ENCODE peak calls at places on chromosome 1, in six cellular contexts. One of them, this sample, is unnamed.

GRCh38 chr1:20830378-20830777 is 43.3 kb upstream of the HP1BP3 start:
- DNase-seq in adrenal gland: no peak
- DNase-seq in IMR-90: no peak
- DNase-seq in A549: no peak
- DNase-seq in lower leg skin: no peak
- DNase-seq in uterus: no peak
- DNase-seq in this sample: no peak

GRCh38 chr1:118902299-118903270 is 85.6 kb downstream of the TBX15 start:
- DNase-seq in adrenal gland: no peak
- DNase-seq in IMR-90: no peak
- DNase-seq in A549: no peak
- DNase-seq in lower leg skin: no peak
- DNase-seq in uterus: no peak
- DNase-seq in this sample: no peak

GRCh38 chr1:3788756-3789420 is 7.4 kb downstream of the LRRC47 start:
- DNase-seq in adrenal gland: no peak
- DNase-seq in IMR-90: no peak
- DNase-seq in A549: no peak
- DNase-seq in lower leg skin: no peak
- DNase-seq in uterus: no peak
- DNase-seq in this sample: no peak

GRCh38 chr1:111988743-111989453 is 570 bp downstream of the KCND3 start:
- DNase-seq in adrenal gland: peak
- DNase-seq in IMR-90: no peak
- DNase-seq in A549: no peak
- DNase-seq in lower leg skin: peak
- DNase-seq in uterus: no peak
- DNase-seq in this sample: no peak

GRCh38 chr1:51019811-51020210 is 49.8 kb downstream of the CDKN2C start:
- DNase-seq in adrenal gland: no peak
- DNase-seq in IMR-90: no peak
- DNase-seq in A549: no peak
- DNase-seq in lower leg skin: no peak
- DNase-seq in uterus: no peak
- DNase-seq in this sample: no peak

GRCh38 chr1:97186381-97186780 is 464.8 kb downstream of the PTBP2 start:
- DNase-seq in adrenal gland: no peak
- DNase-seq in IMR-90: no peak
- DNase-seq in A549: peak
- DNase-seq in lower leg skin: no peak
- DNase-seq in uterus: no peak
- DNase-seq in this sample: no peak

GRCh38 chr1:1619917-1620361 is 4.6 kb downstream of the MIB2 start:
- DNase-seq in adrenal gland: no peak
- DNase-seq in IMR-90: no peak
- DNase-seq in A549: no peak
- DNase-seq in lower leg skin: no peak
- DNase-seq in uterus: no peak
- DNase-seq in this sample: no peak

GRCh38 chr1:150813028-150813707 is 5.1 kb upstream of the CTSK start:
- DNase-seq in adrenal gland: peak
- DNase-seq in IMR-90: peak
- DNase-seq in A549: peak
- DNase-seq in lower leg skin: peak
- DNase-seq in uterus: peak
- DNase-seq in this sample: no peak

GRCh38 chr1:23177438-23178380 is 9.1 kb upstream of the LUZP1 start:
- DNase-seq in adrenal gland: peak
- DNase-seq in IMR-90: peak
- DNase-seq in A549: peak
- DNase-seq in lower leg skin: peak
- DNase-seq in uterus: peak
- DNase-seq in this sample: no peak

GRCh38 chr1:55600243-55600642 is 385.1 kb upstream of the USP24 start:
- DNase-seq in adrenal gland: no peak
- DNase-seq in IMR-90: no peak
- DNase-seq in A549: no peak
- DNase-seq in lower leg skin: no peak
- DNase-seq in uterus: no peak
- DNase-seq in this sample: no peak

GRCh38 chr1:109917429-109918076 is 6.9 kb downstream of the CSF1 start:
- DNase-seq in adrenal gland: no peak
- DNase-seq in IMR-90: peak
- DNase-seq in A549: no peak
- DNase-seq in lower leg skin: no peak
- DNase-seq in uterus: no peak
- DNase-seq in this sample: no peak

GRCh38 chr1:32627596-32628162 is 22.7 kb downstream of the ZBTB8OS start:
- DNase-seq in adrenal gland: peak
- DNase-seq in IMR-90: no peak
- DNase-seq in A549: no peak
- DNase-seq in lower leg skin: no peak
- DNase-seq in uterus: no peak
- DNase-seq in this sample: no peak

GRCh38 chr1:184641894-184642293 is 112.8 kb downstream of the EDEM3 start:
- DNase-seq in adrenal gland: peak
- DNase-seq in IMR-90: no peak
- DNase-seq in A549: no peak
- DNase-seq in lower leg skin: no peak
- DNase-seq in uterus: no peak
- DNase-seq in this sample: no peak

GRCh38 chr1:224733021-224733911 is 117.1 kb downstream of the CNIH3 start:
- DNase-seq in adrenal gland: peak
- DNase-seq in IMR-90: peak
- DNase-seq in A549: no peak
- DNase-seq in lower leg skin: peak
- DNase-seq in uterus: no peak
- DNase-seq in this sample: no peak

GRCh38 chr1:228337031-228337564 is 69.5 kb downstream of the TRIM11 start:
- DNase-seq in adrenal gland: peak
- DNase-seq in IMR-90: no peak
- DNase-seq in A549: no peak
- DNase-seq in lower leg skin: no peak
- DNase-seq in uterus: peak
- DNase-seq in this sample: no peak

GRCh38 chr1:110639724-110640386 is 33.7 kb upstream of the KCNA2 start:
- DNase-seq in adrenal gland: no peak
- DNase-seq in IMR-90: peak
- DNase-seq in A549: peak
- DNase-seq in lower leg skin: no peak
- DNase-seq in uterus: no peak
- DNase-seq in this sample: no peak

GRCh38 chr1:53442297-53442696 is 16.9 kb upstream of the DMRTB1 start:
- DNase-seq in adrenal gland: no peak
- DNase-seq in IMR-90: peak
- DNase-seq in A549: no peak
- DNase-seq in lower leg skin: no peak
- DNase-seq in uterus: no peak
- DNase-seq in this sample: no peak

GRCh38 chr1:50975436-50975835 is 5.4 kb downstream of the CDKN2C start:
- DNase-seq in adrenal gland: no peak
- DNase-seq in IMR-90: no peak
- DNase-seq in A549: no peak
- DNase-seq in lower leg skin: no peak
- DNase-seq in uterus: no peak
- DNase-seq in this sample: no peak

GRCh38 chr1:33560680-33561079 is 88.2 kb downstream of the ZSCAN20 start:
- DNase-seq in adrenal gland: no peak
- DNase-seq in IMR-90: peak
- DNase-seq in A549: no peak
- DNase-seq in lower leg skin: no peak
- DNase-seq in uterus: no peak
- DNase-seq in this sample: no peak

GRCh38 chr1:67736750-67737149 is 51.7 kb downstream of the GADD45A start:
- DNase-seq in adrenal gland: no peak
- DNase-seq in IMR-90: no peak
- DNase-seq in A549: no peak
- DNase-seq in lower leg skin: no peak
- DNase-seq in uterus: no peak
- DNase-seq in this sample: no peak

GRCh38 chr1:92461364-92462097 is 25.2 kb downstream of the GFI1 start:
- DNase-seq in adrenal gland: no peak
- DNase-seq in IMR-90: no peak
- DNase-seq in A549: no peak
- DNase-seq in lower leg skin: no peak
- DNase-seq in uterus: no peak
- DNase-seq in this sample: no peak

GRCh38 chr1:66733348-66734017 is 18.8 kb upstream of the DYNLT5 start:
- DNase-seq in adrenal gland: no peak
- DNase-seq in IMR-90: no peak
- DNase-seq in A549: peak
- DNase-seq in lower leg skin: no peak
- DNase-seq in uterus: no peak
- DNase-seq in this sample: no peak

GRCh38 chr1:18776777-18777176 is 82.7 kb downstream of the TAS1R2 start:
- DNase-seq in adrenal gland: no peak
- DNase-seq in IMR-90: no peak
- DNase-seq in A549: no peak
- DNase-seq in lower leg skin: no peak
- DNase-seq in uterus: no peak
- DNase-seq in this sample: no peak

GRCh38 chr1:223702735-223703667 is 9.3 kb upstream of the CAPN2 start:
- DNase-seq in adrenal gland: no peak
- DNase-seq in IMR-90: peak
- DNase-seq in A549: peak
- DNase-seq in lower leg skin: no peak
- DNase-seq in uterus: no peak
- DNase-seq in this sample: no peak

GRCh38 chr1:9814619-9815018 is 9.1 kb downstream of the CLSTN1 start:
- DNase-seq in adrenal gland: no peak
- DNase-seq in IMR-90: no peak
- DNase-seq in A549: no peak
- DNase-seq in lower leg skin: no peak
- DNase-seq in uterus: no peak
- DNase-seq in this sample: no peak
- TF ChIP-seq POLR2A in adrenal gland: no peak
- TF ChIP-seq POLR2A in IMR-90: no peak
- TF ChIP-seq POLR2A in A549: no peak
- TF ChIP-seq POLR2A in lower leg skin: no peak
- TF ChIP-seq POLR2A in uterus: no peak
- TF ChIP-seq POLR2A in this sample: no peak

DNA sequence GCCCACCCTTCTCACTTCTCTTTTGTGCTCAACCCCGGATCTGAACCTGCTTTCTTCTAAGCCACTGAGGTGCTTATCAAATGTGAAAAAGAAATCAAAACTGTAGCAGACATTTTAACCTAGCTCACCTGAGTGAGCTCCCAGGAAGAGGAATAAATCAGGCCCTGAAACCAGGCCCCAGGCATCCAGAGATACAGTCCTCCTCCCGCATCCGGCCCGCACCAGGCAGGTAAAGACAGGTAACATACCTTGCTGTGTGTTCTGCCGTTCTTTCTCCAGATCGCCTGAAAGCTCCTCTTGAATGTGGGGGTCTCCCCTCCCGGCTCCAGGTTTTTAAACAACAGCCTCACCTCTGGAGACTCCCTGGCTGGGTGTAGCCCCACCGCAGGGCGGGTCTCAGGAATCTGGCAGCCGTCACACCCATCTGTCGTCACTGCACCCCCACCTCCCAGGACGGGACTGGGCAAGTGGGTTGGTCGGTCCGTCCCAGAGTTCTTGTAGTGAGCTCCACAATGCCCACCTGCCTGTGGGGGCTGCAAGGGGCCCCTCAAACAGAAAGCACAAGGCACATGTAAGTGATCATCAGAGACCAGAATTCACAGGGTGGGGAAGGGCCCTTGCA is at the start of gene LAMB3:
- DNase-seq in adrenal gland: no peak
- DNase-seq in IMR-90: no peak
- DNase-seq in A549: peak
- DNase-seq in lower leg skin: peak
- DNase-seq in uterus: no peak
- DNase-seq in this sample: no peak
- H3K4me3 ChIP-seq in adrenal gland: no peak
- H3K4me3 ChIP-seq in IMR-90: no peak
- H3K4me3 ChIP-seq in A549: peak
- H3K4me3 ChIP-seq in lower leg skin: no peak
- H3K4me3 ChIP-seq in uterus: no peak
- H3K4me3 ChIP-seq in this sample: peak

GRCh38 chr1:27833470-27833869 is 2.9 kb downstream of the PPP1R8 start:
- DNase-seq in adrenal gland: no peak
- DNase-seq in IMR-90: no peak
- DNase-seq in A549: no peak
- DNase-seq in lower leg skin: no peak
- DNase-seq in uterus: no peak
- DNase-seq in this sample: no peak

GRCh38 chr1:27830621-27831424 is at the start of gene PPP1R8:
- DNase-seq in adrenal gland: peak
- DNase-seq in IMR-90: peak
- DNase-seq in A549: peak
- DNase-seq in lower leg skin: peak
- DNase-seq in uterus: peak
- DNase-seq in this sample: peak

GRCh38 chr1:27832762-27833161 is 2.2 kb downstream of the PPP1R8 start:
- DNase-seq in adrenal gland: no peak
- DNase-seq in IMR-90: peak
- DNase-seq in A549: no peak
- DNase-seq in lower leg skin: no peak
- DNase-seq in uterus: no peak
- DNase-seq in this sample: no peak

GRCh38 chr1:27831568-27832410 is 1.2 kb downstream of the PPP1R8 start:
- DNase-seq in adrenal gland: no peak
- DNase-seq in IMR-90: peak
- DNase-seq in A549: no peak
- DNase-seq in lower leg skin: no peak
- DNase-seq in uterus: no peak
- DNase-seq in this sample: no peak
- TF ChIP-seq POLR2A in adrenal gland: no peak
- TF ChIP-seq POLR2A in IMR-90: no peak
- TF ChIP-seq POLR2A in A549: no peak
- TF ChIP-seq POLR2A in lower leg skin: no peak
- TF ChIP-seq POLR2A in uterus: no peak
- TF ChIP-seq POLR2A in this sample: no peak

DNA sequence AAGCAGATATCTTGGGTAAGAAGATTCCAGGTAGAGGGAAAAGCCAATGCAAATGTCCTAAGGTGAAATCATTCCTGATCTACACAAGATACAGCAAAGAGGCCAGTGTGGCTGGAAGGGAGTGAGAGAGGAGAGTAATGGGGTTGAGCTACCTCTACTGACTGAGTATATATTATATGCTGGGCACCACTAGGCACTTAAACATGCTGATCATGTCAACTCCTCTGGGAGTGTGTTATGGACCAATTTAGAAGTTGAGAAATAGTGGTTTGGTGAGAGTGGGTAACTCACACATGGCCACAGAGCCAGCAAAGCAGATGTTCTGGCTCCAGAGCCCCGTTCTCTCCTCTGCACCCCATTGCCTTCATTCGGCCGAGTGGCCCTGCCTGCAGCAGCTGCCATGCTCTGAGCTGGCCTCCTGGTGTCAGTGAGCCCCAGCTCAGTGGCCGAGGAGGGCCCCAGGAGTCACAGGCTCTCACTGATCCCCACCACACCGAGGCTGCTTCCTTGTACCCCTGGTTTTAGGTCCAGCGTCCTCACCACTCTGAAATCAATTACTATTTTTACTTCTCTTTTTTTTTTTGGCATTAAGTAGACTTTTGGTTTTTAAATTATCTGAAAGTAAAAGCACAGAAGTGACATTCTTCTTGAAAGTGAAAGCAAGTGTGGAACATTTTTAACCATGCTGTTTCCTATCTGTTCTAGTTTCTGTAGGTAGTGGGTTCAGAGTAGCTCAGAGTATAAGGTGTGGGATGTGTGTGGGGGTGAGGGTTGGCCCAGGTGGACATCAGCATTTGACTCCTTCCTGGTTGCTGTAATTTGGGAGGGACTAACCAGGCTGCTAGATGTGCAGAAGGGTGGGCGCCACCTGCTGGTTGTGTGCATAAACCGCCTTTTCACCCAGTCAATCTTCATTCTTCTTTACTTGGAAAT is 45.8 kb upstream of the CRNN start:
- DNase-seq in adrenal gland: peak
- DNase-seq in IMR-90: peak
- DNase-seq in A549: peak
- DNase-seq in lower leg skin: no peak
- DNase-seq in uterus: peak
- DNase-seq in this sample: peak
- H3K4me3 ChIP-seq in adrenal gland: no peak
- H3K4me3 ChIP-seq in IMR-90: no peak
- H3K4me3 ChIP-seq in A549: no peak
- H3K4me3 ChIP-seq in lower leg skin: no peak
- H3K4me3 ChIP-seq in uterus: no peak
- H3K4me3 ChIP-seq in this sample: no peak

This sample was measured in vagina.